ENCODE peak calls at places on chromosomes 7 and 10, in seven cellular contexts. P is GM12878, Y is HCT116, I is GM23248, Z is astrocyte, B is IMR-90, G is mesenchymal stem cell. K is an unnamed sample.

GRCh38 chr7:33334349-33334748 is 205.0 kb downstream of the BBS9 start:
- DNase-seq in P (no peak), Z (peak), I (peak), Y (peak), B (peak), G (peak), K (peak)

GRCh38 chr7:87474533-87475358 is 734 bp downstream of the ABCB4 start:
- DNase-seq in Z (peak), B (no peak), G (peak), P (peak), Y (no peak), I (peak), K (peak)

GRCh38 chr10:122128357-122128756 is 139.4 kb downstream of the TACC2 start:
- DNase-seq in I (peak), P (no peak), G (peak), B (peak), Y (no peak), Z (peak), K (peak)

GRCh38 chr7:18292584-18292983 is 203.0 kb upstream of the HDAC9 start:
- DNase-seq in I (no peak), Z (no peak), Y (no peak), P (no peak), B (no peak), G (no peak), K (no peak)

GRCh38 chr7:28132959-28133745 is 47.4 kb downstream of the JAZF1 start:
- DNase-seq in G (no peak), I (peak), P (no peak), B (no peak), Y (no peak), Z (peak), K (no peak)

GRCh38 chr7:152870106-152870693 is 110.6 kb downstream of the ACTR3B start:
- DNase-seq in I (no peak), G (no peak), B (no peak), Z (no peak), Y (no peak), P (no peak), K (no peak)

GRCh38 chr10:104937528-104937927 is 296.4 kb downstream of the SORCS3 start:
- DNase-seq in Y (peak), P (no peak), I (peak), Z (peak), G (no peak), B (peak), K (peak)

GRCh38 chr10:86668297-86669165 is at the start of gene LDB3:
- DNase-seq in Z (peak), G (peak), P (peak), I (no peak), Y (no peak), B (peak), K (peak)

GRCh38 chr10:84329094-84329611 is 764 bp downstream of the CCSER2 start:
- DNase-seq in G (peak), Y (no peak), P (no peak), Z (peak), B (peak), I (peak), K (peak)

GRCh38 chr7:95002726-95003125 is 95.3 kb downstream of the PPP1R9A start:
- DNase-seq in P (no peak), Y (no peak), B (no peak), G (no peak), I (no peak), Z (no peak), K (no peak)

GRCh38 chr10:91604936-91605534 is 27.8 kb downstream of the PPP1R3C start:
- DNase-seq in Y (no peak), P (no peak), G (peak), Z (peak), I (peak), B (peak), K (peak)

GRCh38 chr10:29412452-29413004 is 123.7 kb downstream of the LYZL1 start:
- DNase-seq in Z (no peak), Y (no peak), P (no peak), I (peak), B (peak), G (no peak), K (peak)

GRCh38 chr10:51910189-51910588 is 210.8 kb upstream of the CSTF2T start:
- DNase-seq in B (peak), P (no peak), G (no peak), Y (no peak), I (peak), Z (no peak), K (no peak)

GRCh38 chr10:110556993-110557601 is 10.4 kb upstream of the SMC3 start:
- DNase-seq in Y (peak), I (peak), Z (peak), P (no peak), B (peak), G (peak), K (peak)

GRCh38 chr7:28442540-28443420 is 30.5 kb downstream of the CREB5 start:
- DNase-seq in Y (no peak), Z (peak), P (no peak), I (peak), B (peak), G (no peak), K (no peak)

GRCh38 chr10:124534231-124534798 is 72.7 kb downstream of the LHPP start:
- DNase-seq in B (no peak), Y (no peak), P (no peak), Z (no peak), G (peak), I (no peak), K (peak)

GRCh38 chr7:53218730-53219504 is 183.5 kb downstream of the POM121L12 start:
- DNase-seq in I (no peak), G (peak), P (no peak), Z (no peak), Y (no peak), B (no peak), K (no peak)

GRCh38 chr7:44131173-44132009 is 8.0 kb upstream of the POLD2 start:
- DNase-seq in G (peak), Y (no peak), B (no peak), Z (no peak), P (no peak), I (peak), K (peak)

GRCh38 chr10:34337917-34338316 is 477.2 kb downstream of the PARD3 start:
- DNase-seq in P (no peak), Y (no peak), I (no peak), Z (no peak), B (no peak), G (no peak), K (no peak)

GRCh38 chr7:155533827-155534690 is 12.3 kb downstream of the CNPY1 start:
- DNase-seq in P (no peak), I (peak), Y (no peak), G (no peak), Z (no peak), B (no peak), K (peak)

GRCh38 chr7:4416436-4417092 is 265.5 kb upstream of the FOXK1 start:
- DNase-seq in G (no peak), I (no peak), P (no peak), B (no peak), Y (no peak), Z (peak), K (peak)

GRCh38 chr7:112199672-112200071 is 6.5 kb downstream of the DOCK4 start:
- DNase-seq in Z (no peak), B (no peak), I (no peak), P (no peak), G (no peak), Y (no peak), K (no peak)

GRCh38 chr10:70576803-70577517 is 25.6 kb downstream of the PRF1 start:
- DNase-seq in G (no peak), Y (no peak), P (no peak), B (peak), Z (peak), I (peak), K (peak)

GRCh38 chr7:151206914-151207313 is 3.4 kb downstream of the H2BK1 start:
- DNase-seq in P (no peak), Z (no peak), I (no peak), G (no peak), Y (no peak), B (no peak), K (no peak)

GRCh38 chr10:91201213-91201996 is 19.1 kb upstream of the PCGF5 start:
- DNase-seq in P (peak), Y (no peak), B (no peak), G (no peak), I (no peak), Z (no peak), K (no peak)

GRCh38 chr7:94368371-94368791 is 26.3 kb upstream of the COL1A2 start:
- DNase-seq in I (peak), B (peak), Y (no peak), P (no peak), Z (peak), G (peak), K (peak)

GRCh38 chr7:2624293-2624881 is 7.4 kb upstream of the TTYH3 start:
- DNase-seq in I (no peak), Z (no peak), B (no peak), G (no peak), Y (no peak), P (no peak), K (no peak)

GRCh38 chr10:102780246-102780645 is 36.5 kb downstream of the WBP1L start:
- DNase-seq in Y (no peak), P (no peak), I (peak), Z (peak), G (no peak), B (peak), K (peak)

GRCh38 chr10:45000764-45001381 is at the start of gene ZNF22:
- DNase-seq in Y (no peak), B (peak), I (peak), P (no peak), G (peak), Z (peak), K (peak)

GRCh38 chr10:43196981-43197833 is 59.0 kb downstream of the CSGALNACT2 start:
- DNase-seq in G (no peak), P (no peak), Y (no peak), B (no peak), I (no peak), Z (no peak), K (no peak)

GRCh38 chr7:149455175-149455950 is 5.5 kb downstream of the ZNF777 start:
- DNase-seq in Y (no peak), P (no peak), I (no peak), B (no peak), G (no peak), Z (no peak), K (no peak)

GRCh38 chr10:133197786-133198185 is 32.2 kb upstream of the UTF1 start:
- DNase-seq in I (no peak), G (no peak), P (no peak), B (no peak), Y (no peak), Z (no peak), K (no peak)

GRCh38 chr10:61752111-61753011 is 89.6 kb downstream of the CABCOCO1 start:
- DNase-seq in Z (peak), G (peak), P (no peak), Y (peak), I (peak), B (peak), K (peak)

GRCh38 chr7:16268821-16269768 is 152.2 kb downstream of the CRPPA start:
- DNase-seq in I (peak), Z (peak), B (peak), G (peak), Y (peak), P (no peak), K (peak)

GRCh38 chr10:120253131-120253530 is 203.9 kb upstream of the PLPP4 start:
- DNase-seq in G (no peak), I (no peak), P (no peak), Z (no peak), Y (no peak), B (no peak), K (no peak)

DNA sequence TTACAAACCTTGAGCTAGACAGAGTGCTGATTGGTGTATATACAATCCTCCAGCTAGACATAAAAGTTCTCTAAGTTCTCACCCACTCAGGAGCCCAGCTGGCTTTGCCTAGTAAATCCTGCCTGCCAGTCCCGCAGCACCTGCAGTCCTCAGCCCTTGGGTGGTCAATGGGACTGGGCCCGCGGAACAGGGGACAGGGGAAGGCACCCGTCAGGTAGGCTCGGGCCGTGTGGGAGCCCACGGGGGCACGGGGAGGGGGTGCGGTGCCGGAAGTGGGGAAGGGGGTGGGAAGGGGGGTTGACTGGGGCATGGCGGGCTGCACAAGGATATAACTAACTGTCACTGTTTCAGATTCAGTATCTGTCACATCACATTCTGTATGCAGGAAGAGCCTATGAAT is 205.2 kb upstream of the PLPP4 start:
- DNase-seq in P (no peak), I (no peak), G (no peak), B (no peak), Z (no peak), Y (no peak), K (no peak)
- H2AFZ ChIP-seq in P (no peak), I (no peak), G (no peak), B (no peak), Z (no peak), Y (no peak), K (no peak)

DNA sequence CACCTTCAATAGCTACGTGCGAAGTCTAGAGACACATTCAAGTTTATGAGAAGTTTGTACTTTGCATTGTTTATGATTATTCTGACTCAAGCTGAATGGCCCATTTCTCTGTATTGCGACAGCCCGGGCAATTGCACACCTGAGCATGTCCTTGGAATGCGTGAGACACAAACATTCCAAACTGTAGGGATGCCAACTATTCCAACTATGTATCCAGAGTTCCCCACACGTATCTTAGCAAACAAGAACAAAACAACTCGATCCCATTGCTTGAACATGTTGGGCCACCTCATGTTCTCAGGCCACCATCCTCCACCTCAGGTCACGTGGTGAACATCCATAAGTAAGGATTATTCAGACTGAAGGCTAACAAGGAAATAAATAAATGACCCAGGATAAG is 51.4 kb upstream of the EGFR start:
- DNase-seq in I (no peak), Z (peak), B (peak), Y (peak), P (no peak), G (no peak), K (no peak)
- H3K9ac ChIP-seq in I (no peak), Z (no peak), B (no peak), Y (no peak), P (no peak), G (no peak), K (no peak)

GRCh38 chr7:130959743-130960207 is 225.8 kb upstream of the KLF14 start:
- DNase-seq in B (peak), P (no peak), Y (peak), Z (peak), I (peak), G (peak), K (peak)
- H3K4me3 ChIP-seq in B (peak), P (peak), Y (peak), Z (peak), I (peak), G (no peak), K (no peak)

GRCh38 chr7:138289864-138290263 is 170.2 kb upstream of the TRIM24 start:
- DNase-seq in B (no peak), P (no peak), Z (no peak), Y (no peak), I (no peak), G (no peak), K (no peak)

GRCh38 chr7:138289082-138289481 is 171.0 kb upstream of the TRIM24 start:
- DNase-seq in B (no peak), Z (no peak), I (no peak), G (no peak), P (no peak), Y (no peak), K (no peak)

GRCh38 chr7:138295049-138295637 is 164.9 kb upstream of the TRIM24 start:
- DNase-seq in B (no peak), G (no peak), Z (no peak), I (no peak), P (no peak), Y (no peak), K (no peak)

GRCh38 chr7:138297526-138297925 is 162.5 kb upstream of the TRIM24 start:
- DNase-seq in P (no peak), I (no peak), Y (no peak), G (no peak), Z (no peak), B (no peak), K (no peak)

DNA sequence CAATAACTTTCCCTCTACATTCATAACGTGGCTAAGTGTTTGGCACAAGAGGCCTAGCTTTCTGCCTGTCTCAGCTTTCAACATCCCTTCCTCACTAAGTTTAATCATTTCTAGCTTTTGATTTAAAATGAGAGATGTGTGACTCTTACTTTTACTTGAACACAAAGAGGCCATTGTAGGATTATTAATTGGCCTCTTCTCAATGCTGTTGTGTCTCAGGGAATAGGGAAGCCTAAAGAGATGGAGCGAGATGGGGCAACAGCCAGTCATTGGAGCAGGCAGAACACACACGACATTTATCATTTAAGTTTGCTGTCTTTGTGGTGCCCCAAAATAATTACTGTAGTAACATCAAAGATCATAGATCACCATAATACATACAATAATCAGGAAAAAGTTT is 167.1 kb upstream of the TRIM24 start:
- DNase-seq in G (no peak), Z (no peak), Y (no peak), P (no peak), B (no peak), I (no peak), K (no peak)
- H2AFZ ChIP-seq in G (no peak), Z (no peak), Y (no peak), P (no peak), B (no peak), I (no peak), K (no peak)

DNA sequence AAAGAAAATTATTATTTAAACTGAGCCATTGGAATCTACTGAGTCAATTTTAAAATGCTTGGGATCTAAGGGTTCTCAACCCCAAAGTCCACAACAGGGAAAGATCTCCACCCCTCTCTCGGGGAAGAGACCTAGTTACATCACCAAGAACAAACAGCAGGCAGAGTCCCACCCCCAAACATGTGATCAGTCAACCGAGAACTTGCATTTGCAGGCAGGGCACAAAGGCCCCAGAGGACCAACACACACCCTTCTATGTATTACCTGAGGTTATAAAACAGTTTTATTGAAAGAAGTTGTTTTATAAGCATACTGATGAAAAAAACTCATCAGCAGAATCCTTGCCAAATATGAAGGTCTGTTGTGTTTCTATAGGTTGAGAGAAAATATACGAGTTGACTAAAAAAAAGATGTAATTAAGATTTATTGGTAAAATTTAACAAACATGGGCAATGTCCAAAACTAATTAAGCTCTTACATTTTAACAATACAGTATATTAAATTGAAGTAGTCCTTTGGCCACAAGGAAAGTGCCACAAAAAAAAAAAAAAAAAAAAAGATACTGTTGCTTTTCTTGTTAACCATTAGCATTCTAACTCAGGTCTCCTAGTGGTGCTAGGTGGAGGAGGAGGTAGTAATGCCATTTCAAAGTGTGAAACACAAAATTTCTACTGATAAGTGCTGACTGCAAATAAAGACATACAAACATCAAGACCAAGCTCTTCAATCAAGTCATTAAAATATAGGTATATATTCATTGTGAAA is 975 bp upstream of the USP54 start:
- DNase-seq in P (peak), G (peak), Y (peak), I (peak), Z (peak), B (no peak), K (peak)
- H3K9ac ChIP-seq in P (no peak), G (peak), Y (peak), I (peak), Z (peak), B (no peak), K (no peak)

DNA sequence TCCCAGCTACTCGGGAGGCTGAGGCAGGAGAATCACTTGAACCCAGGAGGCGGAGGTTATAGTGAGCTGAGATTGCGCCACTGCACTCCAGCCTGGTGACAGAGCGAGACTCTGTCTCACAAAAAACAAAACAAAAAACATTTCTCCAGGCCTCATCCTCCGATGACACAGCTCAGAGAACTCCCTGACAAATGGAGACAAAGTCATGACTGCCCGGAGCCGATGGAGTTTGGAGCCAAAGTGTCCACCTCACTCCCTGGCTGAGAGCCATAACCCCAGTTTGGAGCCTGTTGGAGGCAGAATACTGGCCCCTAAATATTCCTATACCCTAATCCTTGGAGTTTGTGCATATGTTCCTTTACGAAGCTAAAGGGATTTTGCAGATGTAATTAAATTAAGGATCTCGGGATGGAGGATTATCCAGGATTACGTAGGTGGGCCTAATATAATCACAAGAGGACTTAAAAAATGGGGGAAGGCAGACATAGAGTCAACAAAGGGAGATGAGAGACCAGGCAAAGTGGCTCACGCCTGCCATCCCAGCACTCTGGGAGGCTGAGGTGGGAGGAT is 22.7 kb downstream of the SSC4D start:
- DNase-seq in Y (no peak), B (peak), P (no peak), Z (peak), I (peak), G (no peak), K (peak)
- H3K4me3 ChIP-seq in Y (no peak), B (no peak), P (no peak), Z (no peak), I (no peak), G (no peak), K (no peak)

K was measured in fibroblast of lung.